ENCODE peak calls at places on chromosomes 13 and 19, in four cellular contexts. J, O, C and Y are unnamed samples.

GRCh38 chr19:33395561-33396550 is 22.3 kb downstream of the CEBPG start:
- DNase-seq in J (peak; percentile 78), O (no peak), C (no peak), Y (no peak)

GRCh38 chr19:32863301-32863700 is 6.3 kb downstream of the SLC7A9 start:
- DNase-seq in J (no peak), O (no peak), C (no peak), Y (no peak)

GRCh38 chr13:97322740-97323342 is 100.7 kb downstream of the MBNL2 start:
- DNase-seq in J (no peak), O (no peak), C (no peak), Y (peak; percentile 23)

GRCh38 chr13:71587778-71588177 is 279.2 kb downstream of the DACH1 start:
- DNase-seq in J (no peak), O (no peak), C (no peak), Y (no peak)

GRCh38 chr13:103140001-103140671 is 73.9 kb upstream of the SLC10A2 start:
- DNase-seq in J (peak; percentile 13), O (no peak), C (no peak), Y (no peak)

GRCh38 chr19:42397315-42398166 is 7.4 kb upstream of the CNFN start:
- DNase-seq in J (peak; percentile 30), O (no peak), C (no peak), Y (no peak)

GRCh38 chr19:56660381-56661105 is 11.0 kb downstream of the ZNF835 start:
- DNase-seq in J (no peak), O (no peak), C (no peak), Y (no peak)

GRCh38 chr19:46494936-46495788 is 505 bp downstream of the PNMA8B start:
- DNase-seq in J (no peak), O (no peak), C (no peak), Y (no peak)

GRCh38 chr13:37816276-37816675 is 53.3 kb downstream of the TRPC4 start:
- DNase-seq in J (no peak), O (no peak), C (no peak), Y (no peak)

GRCh38 chr19:6876790-6877189 is 10.6 kb upstream of the ADGRE1 start:
- DNase-seq in J (no peak), O (no peak), C (no peak), Y (no peak)

GRCh38 chr19:33734913-33735312 is 61.8 kb upstream of the KCTD15 start:
- DNase-seq in J (no peak), O (no peak), C (no peak), Y (no peak)